ENCODE peak calls at places on chromosomes 6 and 20, in six cellular contexts. T is endodermal cell; O is lower lobe of right lung; L is activated CD8-positive, alpha-beta T cell treated with anti-CD3 and anti-CD28 coated beads for 36 hours; A is GM12864; S is prostate gland. U is an unnamed sample.

GRCh38 chr20:44501448-44501847 is 20.4 kb downstream of the SERINC3 start:
- DNase-seq in L (no peak), T (no peak), S (no peak), O (no peak), A (no peak), U (no peak)

GRCh38 chr6:135176464-135176863 is 4.6 kb upstream of the MYB start:
- DNase-seq in O (no peak), T (no peak), A (no peak), L (no peak), S (no peak), U (no peak)

GRCh38 chr6:56541736-56542366 is 100.8 kb downstream of the DST start:
- DNase-seq in S (no peak), T (no peak), A (no peak), L (no peak), O (no peak), U (no peak)

GRCh38 chr6:3031857-3032256 is 32.2 kb downstream of the NQO2 start:
- DNase-seq in S (no peak), O (no peak), L (peak), T (no peak), A (no peak), U (no peak)

GRCh38 chr6:41707565-41708200 is 27.7 kb downstream of the TFEB start:
- DNase-seq in O (peak), S (no peak), T (no peak), A (no peak), L (peak), U (no peak)

GRCh38 chr20:17873410-17874270 is 95.0 kb downstream of the SNX5 start:
- DNase-seq in L (peak), O (peak), S (peak), A (no peak), T (peak), U (no peak)

GRCh38 chr6:121157913-121158312 is 176.4 kb downstream of the TBC1D32 start:
- DNase-seq in T (no peak), L (no peak), A (no peak), S (no peak), O (no peak), U (no peak)

GRCh38 chr6:45442716-45443115 is 65.0 kb upstream of the SUPT3H start:
- DNase-seq in S (no peak), O (no peak), L (no peak), T (no peak), A (no peak), U (no peak)

GRCh38 chr20:24695529-24696225 is 226.2 kb downstream of the SYNDIG1 start:
- DNase-seq in S (no peak), L (no peak), O (no peak), A (no peak), T (peak), U (no peak)

GRCh38 chr20:35854697-35855434 is 83.1 kb downstream of the PHF20 start:
- DNase-seq in T (no peak), L (no peak), S (no peak), O (no peak), A (no peak), U (no peak)

GRCh38 chr6:152983637-152984386 is 971 bp upstream of the FBXO5 start:
- DNase-seq in T (peak), O (peak), A (peak), L (peak), S (peak), U (peak)

GRCh38 chr20:33526769-33527168 is 36.9 kb downstream of the CBFA2T2 start:
- DNase-seq in O (no peak), A (no peak), L (no peak), T (no peak), S (no peak), U (no peak)

GRCh38 chr20:19802492-19803158 is 44.6 kb downstream of the RIN2 start:
- DNase-seq in A (no peak), O (no peak), T (peak), S (no peak), L (no peak), U (no peak)

GRCh38 chr20:7147220-7147601 is 379.7 kb downstream of the BMP2 start:
- DNase-seq in O (no peak), A (no peak), T (peak), L (no peak), S (no peak), U (no peak)

GRCh38 chr6:40900791-40901190 is 138.2 kb downstream of the UNC5CL start:
- DNase-seq in A (no peak), O (no peak), S (no peak), L (no peak), T (peak), U (no peak)

GRCh38 chr6:12280901-12281300 is 9.3 kb upstream of the EDN1 start:
- DNase-seq in L (no peak), A (no peak), O (no peak), S (no peak), T (no peak), U (no peak)

GRCh38 chr6:46378882-46379405 is 112.3 kb downstream of the RCAN2 start:
- DNase-seq in L (no peak), A (no peak), S (no peak), T (no peak), O (no peak), U (no peak)

GRCh38 chr6:157123245-157123644 is 200.1 kb downstream of the TMEM242 start:
- DNase-seq in L (no peak), O (no peak), A (no peak), T (no peak), S (no peak), U (no peak)

GRCh38 chr6:56297022-56297995 is 49.9 kb upstream of the COL21A1 start:
- DNase-seq in L (no peak), O (no peak), T (no peak), S (no peak), A (no peak), U (no peak)

GRCh38 chr6:29864037-29864795 is 36.6 kb downstream of the HLA-G start:
- DNase-seq in L (no peak), A (no peak), S (no peak), T (peak), O (no peak), U (no peak)

GRCh38 chr6:156948807-156949206 is 171.6 kb downstream of the ARID1B start:
- DNase-seq in A (no peak), O (no peak), S (no peak), L (no peak), T (no peak), U (no peak)

GRCh38 chr6:139708342-139709199 is 334.1 kb upstream of the CITED2 start:
- DNase-seq in T (no peak), L (no peak), A (no peak), S (no peak), O (no peak), U (no peak)

GRCh38 chr20:23136893-23137745 is 51.0 kb upstream of the CD93 start:
- DNase-seq in T (no peak), L (no peak), O (peak), A (no peak), S (no peak), U (no peak)

GRCh38 chr6:1088441-1089001 is 223.4 kb upstream of the FOXQ1 start:
- DNase-seq in S (peak), O (no peak), L (no peak), T (peak), A (no peak), U (no peak)

GRCh38 chr6:42988486-42989020 is 4.2 kb downstream of the PPP2R5D start:
- DNase-seq in S (no peak), L (no peak), O (no peak), T (no peak), A (no peak), U (no peak)

GRCh38 chr6:19839788-19840187 is 2.6 kb downstream of the ID4 start:
- DNase-seq in S (no peak), A (no peak), L (no peak), O (no peak), T (no peak), U (no peak)

GRCh38 chr6:136772685-136773472 is 19.4 kb downstream of the MAP3K5 start:
- DNase-seq in L (no peak), O (no peak), T (peak), S (no peak), A (peak), U (peak)

DNA sequence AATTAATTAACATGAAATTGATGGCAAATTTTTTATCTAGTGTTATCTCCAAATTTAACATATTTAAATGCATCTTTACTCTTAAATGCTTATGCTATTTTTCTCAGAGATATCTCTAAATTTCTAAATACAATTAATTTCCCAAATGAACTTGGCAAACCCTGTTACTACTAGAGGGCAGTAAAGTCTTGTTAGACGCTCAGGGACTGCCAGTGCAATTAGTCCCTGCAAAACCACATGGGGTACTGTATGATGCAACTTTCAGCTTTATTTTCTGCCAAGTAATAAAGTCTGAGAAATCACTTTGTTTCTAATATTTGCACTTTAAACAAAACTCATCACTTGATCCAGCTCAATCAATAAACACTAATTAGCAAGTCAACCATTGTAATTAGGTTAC is 76.0 kb upstream of the ADGRB3 start:
- DNase-seq in T (no peak), L (no peak), O (no peak), S (no peak), A (no peak), U (no peak)
- TF ChIP-seq CTCF in T (peak), L (no peak), O (no peak), S (no peak), A (no peak), U (no peak)

GRCh38 chr6:88519227-88520019 is 353.3 kb upstream of the CNR1 start:
- DNase-seq in O (no peak), T (no peak), A (no peak), S (no peak), L (no peak), U (no peak)

GRCh38 chr6:88512951-88513350 is 346.8 kb upstream of the CNR1 start:
- DNase-seq in S (no peak), A (no peak), L (no peak), T (no peak), O (no peak), U (no peak)

GRCh38 chr6:88517737-88518136 is 351.6 kb upstream of the CNR1 start:
- DNase-seq in L (no peak), A (no peak), T (no peak), S (no peak), O (no peak), U (no peak)

DNA sequence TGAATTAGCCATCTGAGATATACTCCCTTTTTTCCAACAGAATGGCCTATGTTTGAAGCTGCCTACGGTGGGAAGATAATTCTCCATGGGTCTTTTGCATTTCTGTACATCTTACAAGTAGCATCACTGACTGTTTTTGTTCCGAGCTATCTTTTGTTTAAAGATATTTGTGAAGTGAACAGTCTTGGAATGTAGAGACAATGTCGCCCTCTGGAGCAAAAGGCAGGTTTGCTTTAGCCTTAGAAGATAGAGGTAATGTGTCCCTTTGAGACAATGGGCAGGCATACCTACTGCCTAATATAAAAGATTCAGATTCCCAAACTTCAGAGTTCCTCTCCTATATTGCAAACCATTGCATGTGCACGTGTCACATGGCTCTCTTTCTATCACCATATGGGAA is 347.8 kb upstream of the CNR1 start:
- DNase-seq in A (no peak), T (no peak), S (no peak), O (no peak), L (no peak), U (no peak)
- TF ChIP-seq CTCF in A (peak), T (no peak), S (no peak), O (no peak), L (no peak), U (no peak)

GRCh38 chr6:127695108-127695507 is 118.1 kb downstream of the C6orf58 start:
- DNase-seq in S (no peak), L (no peak), O (no peak), A (no peak), T (no peak), U (no peak)

GRCh38 chr6:127684501-127684900 is 107.5 kb downstream of the C6orf58 start:
- DNase-seq in T (no peak), A (no peak), S (no peak), L (no peak), O (no peak), U (no peak)

GRCh38 chr6:127690588-127690987 is 113.6 kb downstream of the C6orf58 start:
- DNase-seq in L (no peak), O (no peak), S (no peak), A (no peak), T (no peak), U (no peak)

GRCh38 chr6:127691147-127691546 is 114.2 kb downstream of the C6orf58 start:
- DNase-seq in T (no peak), L (no peak), A (no peak), O (no peak), S (no peak), U (no peak)

DNA sequence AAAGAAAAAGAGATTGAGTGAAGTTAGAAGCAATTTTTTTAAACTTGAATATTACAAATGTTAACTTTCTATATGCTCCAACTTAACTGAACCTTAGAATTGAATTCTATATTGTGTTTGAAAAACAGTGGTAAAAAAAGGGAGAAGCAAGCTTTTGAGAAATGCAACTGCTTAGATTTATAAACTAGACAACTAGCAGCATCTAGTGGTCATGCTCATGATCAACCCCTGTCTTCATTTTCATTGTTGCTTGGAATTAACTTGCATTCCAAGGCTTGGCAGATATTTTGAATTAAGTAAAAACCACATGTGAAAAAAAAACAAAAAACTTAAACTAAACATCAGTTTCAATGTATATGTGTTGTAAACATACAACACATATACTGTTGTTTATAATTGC is 113.1 kb downstream of the C6orf58 start:
- DNase-seq in L (no peak), T (no peak), A (no peak), S (no peak), O (no peak), U (no peak)
- TF ChIP-seq CTCF in L (no peak), T (peak), A (peak), S (no peak), O (no peak), U (no peak)

DNA sequence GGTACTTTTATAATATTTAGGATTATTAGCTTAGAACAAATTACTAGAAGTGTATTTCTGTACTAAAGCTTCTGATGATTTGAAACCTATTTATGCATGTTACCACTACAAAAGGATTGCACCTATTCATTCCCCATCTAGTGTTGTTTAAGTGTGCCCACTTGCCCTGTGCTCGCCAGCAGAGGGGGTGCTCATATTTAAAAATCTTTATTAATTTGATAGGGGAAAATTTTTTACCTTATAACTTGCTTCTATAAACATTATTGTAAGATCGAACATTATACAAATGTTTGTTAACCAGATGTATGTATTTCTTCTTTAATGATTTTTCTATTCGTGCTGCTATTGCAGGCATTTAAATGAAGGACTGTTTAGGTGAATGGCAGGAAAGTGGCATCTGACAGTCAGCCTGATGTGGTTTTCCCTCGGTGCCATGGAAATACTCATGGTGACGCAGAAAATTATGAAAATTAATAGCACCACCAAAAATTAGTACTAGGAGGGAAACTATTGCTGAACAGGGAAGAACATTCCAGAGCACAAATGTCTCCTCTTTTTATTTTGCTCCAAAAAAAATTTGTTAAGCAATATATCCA is 44.1 kb upstream of the FNDC1 start:
- DNase-seq in L (no peak), A (no peak), S (no peak), O (no peak), T (peak), U (no peak)
- TF ChIP-seq CTCF in L (peak), A (no peak), S (no peak), O (peak), T (peak), U (no peak)

DNA sequence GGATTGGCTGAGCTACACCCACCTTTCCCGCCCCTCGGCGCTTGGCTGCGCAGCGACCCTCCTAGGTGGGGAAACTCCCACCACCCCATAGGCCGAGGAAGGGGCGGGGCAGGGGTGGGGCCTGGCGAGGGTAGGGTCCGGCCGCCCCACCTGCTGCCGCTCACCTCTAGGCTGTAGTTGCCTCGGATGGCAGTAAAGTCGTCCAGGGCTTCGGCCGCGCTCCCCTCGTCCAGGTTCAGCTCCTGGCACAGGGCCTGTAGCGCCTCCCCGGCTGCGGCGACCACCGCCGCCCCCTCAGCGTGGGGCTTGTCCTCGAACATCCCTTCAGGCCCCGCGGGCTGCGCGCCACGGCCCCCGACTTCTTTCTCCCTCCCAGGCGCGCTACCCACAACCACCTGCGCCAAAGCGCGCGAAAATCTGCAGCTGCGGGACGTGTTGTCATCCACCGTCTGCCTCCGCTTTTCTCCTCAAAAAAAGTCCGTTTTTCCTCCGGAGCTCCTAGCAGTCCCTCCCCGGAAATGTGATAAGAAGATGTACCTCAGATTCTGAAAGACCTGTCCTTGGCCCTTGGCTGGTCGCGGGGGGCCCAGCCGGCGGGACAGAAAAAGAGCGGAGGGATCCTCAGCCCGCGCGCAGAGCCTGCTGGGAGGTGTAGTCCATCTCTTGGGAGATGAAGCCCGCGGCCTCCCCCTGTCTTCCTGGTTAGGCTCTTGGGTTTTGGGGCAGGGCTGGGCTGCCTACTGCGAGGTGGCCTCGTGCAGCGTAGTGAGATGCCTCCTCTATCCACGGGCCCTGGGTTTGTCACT is at the start of gene RBL1:
- DNase-seq in S (peak), A (peak), O (peak), L (peak), T (peak), U (peak)
- TF ChIP-seq CTCF in S (peak), A (peak), O (peak), L (no peak), T (peak), U (peak)

DNA sequence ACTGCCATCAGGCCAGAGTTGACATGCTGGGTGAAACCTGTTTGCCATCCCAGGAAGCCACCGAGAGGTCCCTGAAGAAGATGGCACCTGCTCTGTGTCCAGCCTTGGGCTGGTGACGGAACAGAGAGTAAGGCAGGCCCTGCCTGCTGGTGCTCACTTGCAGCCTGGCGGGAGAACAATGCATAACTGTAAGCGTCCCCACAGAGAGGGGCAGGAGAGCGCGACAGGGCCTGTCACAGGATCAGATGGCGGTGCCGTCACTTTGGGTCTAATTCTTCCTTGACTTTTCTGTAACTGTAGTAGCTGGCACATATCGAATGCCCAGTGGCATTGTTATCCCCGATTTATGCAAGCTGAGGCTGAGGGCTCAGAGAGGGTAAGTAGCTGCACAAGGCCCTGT is 29.0 kb upstream of the VSTM2L start:
- DNase-seq in T (no peak), L (no peak), A (no peak), O (no peak), S (no peak), U (no peak)
- TF ChIP-seq CTCF in T (no peak), L (no peak), A (no peak), O (no peak), S (no peak), U (no peak)

DNA sequence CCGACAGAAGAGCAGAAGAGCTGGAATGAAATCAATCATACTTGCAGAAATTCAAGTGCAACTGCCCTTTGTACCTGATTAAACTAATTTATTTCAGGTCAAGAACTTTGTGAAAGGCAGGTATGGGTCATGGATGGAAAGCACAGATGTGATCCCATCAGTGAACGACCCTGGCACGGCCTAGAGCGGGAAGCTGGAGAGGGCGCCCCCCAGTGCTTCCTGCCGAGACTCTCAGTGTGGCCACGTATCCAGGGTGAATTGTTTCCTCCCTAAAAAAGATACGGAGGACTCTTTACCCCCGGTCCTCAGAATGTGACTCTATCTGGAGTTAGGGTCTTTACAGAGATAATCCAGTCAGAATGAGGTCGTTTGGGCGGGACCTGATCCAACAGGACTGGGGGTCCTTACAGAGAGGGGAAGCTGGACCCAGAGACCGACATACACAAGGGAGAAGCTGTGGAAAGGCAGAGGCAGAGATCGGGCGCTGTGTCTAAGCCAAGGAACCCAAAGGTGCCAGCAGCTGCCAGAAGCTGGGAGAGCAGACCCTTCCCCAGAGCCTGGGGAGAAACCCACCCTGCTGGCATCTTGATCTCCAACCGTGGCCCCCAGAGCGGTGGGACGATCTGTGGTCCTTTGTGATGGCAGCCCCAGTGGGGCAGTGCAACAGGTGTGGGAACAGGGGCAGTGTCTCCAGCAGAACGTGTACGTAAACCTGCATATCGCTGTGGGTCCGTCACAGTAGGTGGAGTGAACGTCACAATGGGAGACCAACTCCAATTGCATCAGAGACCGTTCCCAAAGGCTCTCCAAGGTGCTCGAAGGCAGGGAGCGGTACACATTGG is 91.9 kb downstream of the TAF4 start:
- DNase-seq in S (no peak), T (no peak), O (no peak), A (no peak), L (no peak), U (no peak)
- TF ChIP-seq CTCF in S (no peak), T (peak), O (no peak), A (no peak), L (no peak), U (no peak)

U was measured in GM10248.